ENCODE peak calls at places on chromosomes 5 and 9, in four cellular contexts. A is transverse colon, S is stomach, H is H1. R is an unnamed sample.
A peak's percentile ranks its signal among the peaks of the same experiment; 100 is the strongest.

GRCh38 chr9:120326076-120326693 is 253.8 kb downstream of the CDK5RAP2 start:
- DNase-seq in A (no peak), S (no peak), H (peak; percentile 28), R (no peak)

GRCh38 chr5:143860211-143860610 is 48.2 kb downstream of the HMHB1 start:
- DNase-seq in A (no peak), S (no peak), H (no peak), R (no peak)

GRCh38 chr5:607541-608285 is 4.4 kb upstream of the CEP72 start:
- DNase-seq in A (peak; percentile 31), S (peak; percentile 48), H (peak; percentile 35), R (peak; percentile 73)

GRCh38 chr5:57317341-57317740 is 143.5 kb downstream of the GPBP1 start:
- DNase-seq in A (no peak), S (no peak), H (no peak), R (no peak)

GRCh38 chr5:149002761-149003689 is 59.8 kb downstream of the SH3TC2 start:
- DNase-seq in A (no peak), S (no peak), H (no peak), R (no peak)

GRCh38 chr5:135033026-135033861 is 784 bp downstream of the PITX1 start:
- DNase-seq in A (no peak), S (peak; percentile 43), H (peak; percentile 72), R (no peak)

GRCh38 chr9:38118862-38119435 is 49.9 kb upstream of the SHB start:
- DNase-seq in A (no peak), S (no peak), H (no peak), R (no peak)

GRCh38 chr5:134026521-134027202 is 21.9 kb upstream of the VDAC1 start:
- DNase-seq in A (peak; percentile 75), S (peak; percentile 82), H (peak; percentile 66), R (no peak)

GRCh38 chr5:98904786-98905185 is 24.0 kb downstream of the CHD1 start:
- DNase-seq in A (no peak), S (no peak), H (no peak), R (no peak)

GRCh38 chr5:2206244-2207108 is 323.8 kb upstream of the IRX4 start:
- DNase-seq in A (no peak), S (no peak), H (no peak), R (no peak)

GRCh38 chr9:114172981-114173833 is 17.9 kb downstream of the COL27A1 start:
- DNase-seq in A (no peak), S (no peak), H (no peak), R (no peak)

GRCh38 chr5:168417731-168418429 is 68.4 kb upstream of the RARS1 start:
- DNase-seq in A (no peak), S (no peak), H (no peak), R (no peak)

GRCh38 chr5:16909464-16909863 is 26.6 kb downstream of the MYO10 start:
- DNase-seq in A (no peak), S (no peak), H (no peak), R (no peak)

GRCh38 chr9:113621309-113621791 is 157.8 kb downstream of the RGS3 start:
- DNase-seq in A (peak; percentile 25), S (no peak), H (peak; percentile 49), R (peak; percentile 88)

GRCh38 chr5:39465843-39466242 is 41.1 kb upstream of the DAB2 start:
- DNase-seq in A (no peak), S (no peak), H (no peak), R (no peak)

GRCh38 chr5:33261305-33261704 is 179.5 kb upstream of the TARS1 start:
- DNase-seq in A (no peak), S (no peak), H (no peak), R (no peak)

GRCh38 chr5:54234304-54234938 is 76.0 kb downstream of the ARL15 start:
- DNase-seq in A (no peak), S (no peak), H (no peak), R (no peak)

GRCh38 chr5:89208392-89208791 is 325.4 kb upstream of the MEF2C start:
- DNase-seq in A (no peak), S (no peak), H (no peak), R (no peak)

GRCh38 chr5:89213584-89213983 is 330.6 kb upstream of the MEF2C start:
- DNase-seq in A (no peak), S (no peak), H (no peak), R (no peak)

DNA sequence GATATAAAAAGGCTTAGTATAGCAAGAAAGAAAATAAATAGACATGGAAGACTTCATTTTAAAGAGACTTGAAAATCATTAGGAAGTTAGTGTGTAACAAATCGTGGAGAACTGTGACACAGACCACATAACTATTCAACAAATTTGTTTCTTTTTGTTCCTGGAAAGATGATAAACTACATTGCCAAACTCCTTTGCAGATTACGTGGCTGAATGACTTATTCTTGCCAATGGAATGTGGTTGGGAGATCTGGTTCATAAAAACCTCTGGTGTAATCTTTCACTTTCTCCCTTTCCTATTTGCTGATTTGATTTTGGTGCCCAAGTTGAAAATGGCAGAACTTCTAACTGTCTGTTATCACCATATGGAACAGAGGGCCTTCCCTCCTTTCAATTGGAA is 328.9 kb upstream of the MEF2C start:
- DNase-seq in A (no peak), S (no peak), H (no peak), R (no peak)
- TF ChIP-seq POLR2AphosphoS5 in A (no peak), S (no peak), H (no peak), R (no peak)

DNA sequence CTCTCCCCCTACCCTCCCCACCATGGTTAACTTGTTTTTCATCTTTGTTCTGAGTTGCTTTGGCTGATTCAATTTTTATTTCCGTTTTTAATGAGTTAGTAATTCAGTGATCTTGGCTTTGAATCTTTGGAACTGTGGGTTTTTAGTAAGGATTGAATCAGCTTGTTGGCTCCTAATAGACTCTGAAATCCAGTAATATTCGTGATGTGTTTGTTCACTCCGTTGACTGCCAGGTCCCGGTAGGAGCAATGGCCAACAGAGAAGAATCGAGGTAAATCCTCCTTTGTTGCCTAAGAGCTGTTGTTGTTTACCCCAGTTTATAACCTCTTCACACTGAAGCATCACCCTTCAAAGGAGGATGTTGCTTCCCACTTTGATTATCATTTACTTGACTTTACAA is 92.7 kb downstream of the PCSK1 start:
- DNase-seq in A (no peak), S (no peak), H (no peak), R (no peak)
- H3K4me1 ChIP-seq in A (no peaks in the 10 kb centered on the region), S (peaks cover 71% of the 10 kb centered on the region), H (no peaks in the 10 kb centered on the region), R (peaks cover 38% of the 10 kb centered on the region)

GRCh38 chr5:157820593-157821252 is 38.2 kb downstream of the CLINT1 start:
- DNase-seq in A (no peak), S (no peak), H (no peak), R (no peak)
- TF ChIP-seq CTCF in A (peak; percentile 46), S (no peak), H (peak; percentile 35), R (peak; percentile 31)

DNA sequence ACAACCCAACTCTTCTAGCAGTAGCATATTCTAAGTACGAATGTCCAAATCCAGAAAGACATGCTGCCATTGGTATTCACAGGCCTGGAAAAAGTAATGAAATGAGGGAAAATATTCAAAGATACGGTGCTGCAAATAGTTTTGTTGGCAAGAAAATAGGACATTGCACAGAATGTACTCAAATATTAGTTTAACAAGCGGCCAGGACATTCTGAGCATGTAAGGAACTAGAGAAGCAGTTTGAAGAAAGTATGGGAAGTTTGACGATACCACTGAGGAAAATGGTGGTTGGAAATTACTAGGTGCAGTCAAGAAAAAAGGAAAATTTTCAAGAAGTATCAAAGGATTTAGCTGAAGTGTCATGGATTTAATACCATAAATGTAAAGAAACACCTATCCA is 468.0 kb upstream of the GRIN3A start:
- DNase-seq in A (no peak), S (no peak), H (no peak), R (no peak)
- TF ChIP-seq POLR2AphosphoS5 in A (no peak), S (no peak), H (no peak), R (no peak)

GRCh38 chr9:6782981-6783380 is 25.2 kb downstream of the KDM4C start:
- DNase-seq in A (no peak), S (no peak), H (no peak), R (no peak)
- H3K4me1 ChIP-seq in A (peaks cover 14% of the 10 kb centered on the region), S (peaks cover 91% of the 10 kb centered on the region), H (no peaks in the 10 kb centered on the region), R (peaks cover 13% of the 10 kb centered on the region)

GRCh38 chr9:130662099-130662926 is 2.1 kb upstream of the PRDM12 start:
- DNase-seq in A (no peak), S (no peak), H (no peak), R (no peak)
- TF ChIP-seq CTCF in A (no peak), S (no peak), H (peak; percentile 54), R (no peak)

DNA sequence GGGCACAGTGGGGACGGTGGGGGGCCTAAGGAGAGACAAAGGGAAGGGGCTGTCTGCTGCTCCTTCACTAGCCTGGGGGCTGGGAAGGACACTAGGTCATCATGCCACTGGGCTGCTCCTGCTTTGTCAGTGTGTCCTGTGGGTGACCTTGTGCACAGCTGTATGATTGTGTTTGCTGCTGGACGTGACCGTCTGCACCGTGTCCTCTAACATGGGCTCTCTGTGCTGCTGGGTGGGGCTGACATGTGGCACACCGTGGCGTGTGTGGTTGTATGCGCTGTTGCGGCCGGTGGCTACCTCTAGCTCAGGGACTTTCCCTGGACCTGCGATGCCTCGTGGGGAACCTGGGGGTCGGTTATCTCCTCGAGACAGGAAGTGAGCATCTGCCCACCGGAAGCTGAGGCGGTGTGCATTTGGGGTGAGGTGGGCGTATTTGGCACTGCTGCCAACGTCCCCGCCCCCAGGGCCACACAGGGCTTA is 3.1 kb downstream of the N4BP3 start:
- DNase-seq in A (peak; percentile 56), S (no peak), H (no peak), R (no peak)
- TF ChIP-seq POLR2AphosphoS5 in A (no peak), S (no peak), H (peak; percentile 82), R (no peak)